ENCODE peak calls at places on chromosomes 7 and 10, in eight cellular contexts. One of them, this sample, is unnamed.

GRCh38 chr10:34464000-34464399 is 351.1 kb downstream of the PARD3 start:
- DNase-seq in body of pancreas: no peak
- DNase-seq in mesenchymal stem cell: no peak
- DNase-seq in suprapubic skin: no peak
- DNase-seq in lung: no peak
- DNase-seq in tibial artery: no peak
- DNase-seq in heart right ventricle: no peak
- DNase-seq in aorta: no peak
- DNase-seq in this sample: no peak

GRCh38 chr10:73910764-73911552 is at the start of gene PLAU:
- DNase-seq in mesenchymal stem cell: peak; percentile 68
- DNase-seq in tibial artery: peak; percentile 58
- DNase-seq in aorta: peak; percentile 82
- DNase-seq in heart right ventricle: peak; percentile 61
- DNase-seq in lung: peak; percentile 62
- DNase-seq in body of pancreas: peak; percentile 41
- DNase-seq in suprapubic skin: peak; percentile 76
- DNase-seq in this sample: peak; percentile 38

GRCh38 chr7:155323001-155323638 is 25.4 kb downstream of the INSIG1 start:
- DNase-seq in aorta: no peak
- DNase-seq in suprapubic skin: no peak
- DNase-seq in body of pancreas: no peak
- DNase-seq in lung: no peak
- DNase-seq in heart right ventricle: no peak
- DNase-seq in tibial artery: no peak
- DNase-seq in mesenchymal stem cell: no peak
- DNase-seq in this sample: no peak

GRCh38 chr7:106692450-106693051 is 31.6 kb upstream of the CCDC71L start:
- DNase-seq in body of pancreas: no peak
- DNase-seq in aorta: no peak
- DNase-seq in lung: no peak
- DNase-seq in suprapubic skin: no peak
- DNase-seq in heart right ventricle: no peak
- DNase-seq in mesenchymal stem cell: no peak
- DNase-seq in tibial artery: no peak
- DNase-seq in this sample: no peak

GRCh38 chr10:13270877-13271551 is 28.9 kb downstream of the PHYH start:
- DNase-seq in body of pancreas: no peak
- DNase-seq in aorta: no peak
- DNase-seq in tibial artery: no peak
- DNase-seq in suprapubic skin: no peak
- DNase-seq in mesenchymal stem cell: no peak
- DNase-seq in lung: no peak
- DNase-seq in heart right ventricle: no peak
- DNase-seq in this sample: no peak

GRCh38 chr10:104049497-104050250 is 36.0 kb downstream of the COL17A1 start:
- DNase-seq in heart right ventricle: no peak
- DNase-seq in body of pancreas: no peak
- DNase-seq in suprapubic skin: no peak
- DNase-seq in mesenchymal stem cell: no peak
- DNase-seq in tibial artery: no peak
- DNase-seq in lung: no peak
- DNase-seq in aorta: no peak
- DNase-seq in this sample: no peak

GRCh38 chr10:125820705-125821104 is 2.4 kb downstream of the UROS start:
- DNase-seq in heart right ventricle: no peak
- DNase-seq in tibial artery: no peak
- DNase-seq in body of pancreas: no peak
- DNase-seq in mesenchymal stem cell: no peak
- DNase-seq in aorta: no peak
- DNase-seq in lung: no peak
- DNase-seq in suprapubic skin: no peak
- DNase-seq in this sample: no peak

GRCh38 chr10:126247454-126247975 is 140.8 kb downstream of the ADAM12 start:
- DNase-seq in suprapubic skin: peak; percentile 88
- DNase-seq in heart right ventricle: peak; percentile 60
- DNase-seq in mesenchymal stem cell: peak; percentile 99
- DNase-seq in lung: peak; percentile 69
- DNase-seq in tibial artery: peak; percentile 90
- DNase-seq in body of pancreas: peak; percentile 68
- DNase-seq in aorta: peak; percentile 91
- DNase-seq in this sample: peak; percentile 85

GRCh38 chr7:24971333-24972165 is 8.4 kb downstream of the OSBPL3 start:
- DNase-seq in tibial artery: no peak
- DNase-seq in lung: no peak
- DNase-seq in suprapubic skin: peak; percentile 62
- DNase-seq in aorta: no peak
- DNase-seq in mesenchymal stem cell: peak; percentile 92
- DNase-seq in body of pancreas: no peak
- DNase-seq in heart right ventricle: no peak
- DNase-seq in this sample: no peak

GRCh38 chr7:95411036-95411435 is 14.9 kb upstream of the PON3 start:
- DNase-seq in suprapubic skin: no peak
- DNase-seq in mesenchymal stem cell: peak; percentile 45
- DNase-seq in aorta: no peak
- DNase-seq in heart right ventricle: no peak
- DNase-seq in tibial artery: no peak
- DNase-seq in body of pancreas: no peak
- DNase-seq in lung: no peak
- DNase-seq in this sample: no peak

GRCh38 chr10:98846787-98847186 is 388.9 kb downstream of the HPSE2 start:
- DNase-seq in suprapubic skin: no peak
- DNase-seq in body of pancreas: no peak
- DNase-seq in tibial artery: no peak
- DNase-seq in heart right ventricle: no peak
- DNase-seq in aorta: no peak
- DNase-seq in mesenchymal stem cell: no peak
- DNase-seq in lung: no peak
- DNase-seq in this sample: no peak

GRCh38 chr10:35735412-35735811 is 93.3 kb upstream of the FZD8 start:
- DNase-seq in tibial artery: no peak
- DNase-seq in heart right ventricle: no peak
- DNase-seq in aorta: no peak
- DNase-seq in mesenchymal stem cell: peak; percentile 87
- DNase-seq in suprapubic skin: no peak
- DNase-seq in lung: no peak
- DNase-seq in body of pancreas: no peak
- DNase-seq in this sample: no peak

GRCh38 chr7:122442929-122443328 is 138.4 kb upstream of the FEZF1 start:
- DNase-seq in mesenchymal stem cell: no peak
- DNase-seq in suprapubic skin: no peak
- DNase-seq in tibial artery: no peak
- DNase-seq in lung: no peak
- DNase-seq in aorta: no peak
- DNase-seq in heart right ventricle: no peak
- DNase-seq in body of pancreas: no peak
- DNase-seq in this sample: no peak

GRCh38 chr10:38054361-38054797 is 39.8 kb upstream of the ZNF37A start:
- DNase-seq in tibial artery: no peak
- DNase-seq in body of pancreas: no peak
- DNase-seq in mesenchymal stem cell: peak; percentile 69
- DNase-seq in lung: no peak
- DNase-seq in aorta: no peak
- DNase-seq in suprapubic skin: no peak
- DNase-seq in heart right ventricle: no peak
- DNase-seq in this sample: no peak
- H3K9me3 ChIP-seq in tibial artery: peaks cover 75% of the 10 kb centered on the region
- H3K9me3 ChIP-seq in body of pancreas: peaks cover 53% of the 10 kb centered on the region
- H3K9me3 ChIP-seq in mesenchymal stem cell: peaks cover 72% of the 10 kb centered on the region
- H3K9me3 ChIP-seq in lung: peaks cover 14% of the 10 kb centered on the region
- H3K9me3 ChIP-seq in aorta: peaks cover 4% of the 10 kb centered on the region
- H3K9me3 ChIP-seq in suprapubic skin: peaks cover 28% of the 10 kb centered on the region
- H3K9me3 ChIP-seq in heart right ventricle: no peaks in the 10 kb centered on the region
- H3K9me3 ChIP-seq in this sample: peaks cover 8% of the 10 kb centered on the region

DNA sequence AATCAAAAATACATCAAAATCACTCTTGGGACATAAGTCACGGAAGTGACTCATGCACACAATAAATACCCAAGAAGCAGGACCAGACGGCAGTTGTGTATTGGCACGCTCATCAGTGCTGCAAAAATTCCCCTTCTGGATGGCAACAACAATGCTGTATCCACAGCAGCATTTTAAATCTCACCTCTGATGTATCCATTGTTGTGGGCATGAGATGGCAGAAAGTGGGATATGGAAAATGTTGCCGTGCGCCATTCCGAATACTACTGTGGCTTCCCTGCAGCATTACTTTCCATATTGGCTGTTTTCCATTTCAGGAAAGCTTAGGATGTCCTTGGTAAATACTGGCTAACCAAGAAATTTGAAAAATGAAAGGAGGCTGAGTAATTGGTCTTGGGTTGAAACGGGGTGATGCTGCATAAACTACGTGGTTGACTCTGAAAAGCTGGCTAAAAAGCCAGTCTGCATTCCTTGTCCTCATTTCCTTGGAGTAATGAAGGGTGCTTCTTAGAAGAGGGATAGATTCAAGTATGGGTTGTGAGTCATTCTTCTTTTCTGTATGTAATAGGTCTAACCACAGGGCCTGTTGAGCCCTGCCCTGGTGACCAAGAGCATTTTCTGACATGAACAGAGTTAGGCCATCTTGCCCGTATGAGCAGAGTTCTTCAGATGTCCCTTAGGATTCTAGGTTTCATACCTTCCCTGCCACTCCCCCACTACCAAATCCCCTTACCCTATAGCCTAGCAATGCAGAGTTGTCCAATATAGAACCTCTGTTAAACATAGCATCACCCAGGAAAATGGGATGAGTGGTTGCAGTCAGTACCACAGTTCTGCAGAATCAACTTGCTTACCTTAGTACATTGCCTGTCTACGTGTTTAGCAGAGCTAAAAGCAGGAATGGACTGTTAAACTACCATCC is 36.3 kb upstream of the TOMM7 start:
- DNase-seq in lung: no peak
- DNase-seq in mesenchymal stem cell: peak; percentile 98
- DNase-seq in heart right ventricle: no peak
- DNase-seq in body of pancreas: peak; percentile 20
- DNase-seq in aorta: peak; percentile 59
- DNase-seq in suprapubic skin: no peak
- DNase-seq in tibial artery: no peak
- DNase-seq in this sample: no peak
- H3K27me3 ChIP-seq in lung: no peaks in the 10 kb centered on the region
- H3K27me3 ChIP-seq in mesenchymal stem cell: no peaks in the 10 kb centered on the region
- H3K27me3 ChIP-seq in heart right ventricle: no peaks in the 10 kb centered on the region
- H3K27me3 ChIP-seq in body of pancreas: no peaks in the 10 kb centered on the region
- H3K27me3 ChIP-seq in aorta: no peaks in the 10 kb centered on the region
- H3K27me3 ChIP-seq in suprapubic skin: no peaks in the 10 kb centered on the region
- H3K27me3 ChIP-seq in tibial artery: no peaks in the 10 kb centered on the region
- H3K27me3 ChIP-seq in this sample: no peaks in the 10 kb centered on the region

DNA sequence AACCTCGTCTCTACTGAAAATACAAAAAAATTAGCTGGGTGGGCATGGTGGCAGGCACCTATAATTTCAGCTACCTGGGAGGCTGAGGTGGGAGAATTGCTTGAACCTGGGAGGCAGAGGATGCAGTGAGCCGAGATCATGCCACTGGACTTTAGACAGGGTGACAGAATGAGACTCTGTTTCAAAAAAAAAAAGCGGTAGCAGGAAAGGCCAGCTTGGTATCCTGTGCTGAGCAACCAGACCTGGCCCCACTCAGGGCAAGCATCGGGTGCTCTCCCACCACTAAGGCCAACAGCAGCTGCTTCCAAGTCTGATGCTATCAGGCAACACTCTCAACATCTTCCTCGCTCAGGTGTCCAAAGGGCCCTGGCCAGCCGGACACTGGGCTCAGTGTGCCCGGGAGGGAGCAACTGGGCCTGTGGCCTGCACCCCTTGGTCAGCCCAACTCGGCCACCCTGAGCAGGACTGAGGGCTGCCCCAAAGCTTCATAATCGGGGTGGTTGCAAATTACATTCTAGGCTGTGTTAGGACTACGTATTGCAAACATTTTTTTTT is 44.3 kb upstream of the MSMB start:
- DNase-seq in body of pancreas: no peak
- DNase-seq in suprapubic skin: no peak
- DNase-seq in aorta: no peak
- DNase-seq in tibial artery: no peak
- DNase-seq in mesenchymal stem cell: no peak
- DNase-seq in heart right ventricle: no peak
- DNase-seq in lung: no peak
- DNase-seq in this sample: no peak
- H3K4me3 ChIP-seq in body of pancreas: no peak overlapping the region
- H3K4me3 ChIP-seq in suprapubic skin: no peak overlapping the region
- H3K4me3 ChIP-seq in aorta: no peak overlapping the region
- H3K4me3 ChIP-seq in tibial artery: no peak overlapping the region
- H3K4me3 ChIP-seq in mesenchymal stem cell: no peak overlapping the region
- H3K4me3 ChIP-seq in heart right ventricle: no peak overlapping the region
- H3K4me3 ChIP-seq in lung: no peak overlapping the region
- H3K4me3 ChIP-seq in this sample: no peak overlapping the region

DNA sequence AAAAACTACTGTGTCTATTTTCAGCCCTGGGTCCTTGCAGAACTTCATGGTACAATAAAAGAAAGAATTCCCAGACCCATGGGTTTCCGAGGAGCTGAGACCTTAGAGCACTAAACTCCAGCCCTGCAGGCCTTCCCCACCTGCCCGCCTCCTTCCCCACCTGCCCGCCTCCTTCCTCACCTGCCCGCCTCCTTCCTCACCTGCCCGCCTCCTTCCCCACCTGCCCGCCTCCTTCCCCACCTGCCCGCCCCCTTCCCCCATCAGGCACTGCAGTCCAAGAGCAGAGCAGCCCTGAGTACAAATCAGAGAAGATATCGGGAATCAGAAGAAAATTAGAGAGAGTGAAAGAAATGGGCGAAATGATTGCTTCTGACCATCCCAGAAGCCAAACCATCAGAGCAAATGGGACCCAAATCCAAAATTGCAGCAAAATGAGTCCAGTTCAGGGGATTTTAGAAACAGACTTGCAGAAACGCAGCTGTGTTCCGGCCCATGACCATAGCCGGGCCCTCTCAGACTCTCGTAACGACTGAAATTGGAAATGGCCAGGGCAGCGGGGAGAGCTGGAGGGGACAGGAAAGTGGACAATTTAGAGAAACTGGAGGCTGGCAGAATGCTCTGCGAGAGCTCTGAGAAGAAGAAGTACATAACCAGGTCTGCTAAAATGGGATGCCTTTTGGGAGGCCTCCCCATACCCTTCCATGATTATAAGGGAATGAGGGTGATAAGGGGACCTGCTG is 568.4 kb downstream of the TCERG1L start:
- DNase-seq in mesenchymal stem cell: no peak
- DNase-seq in body of pancreas: no peak
- DNase-seq in tibial artery: no peak
- DNase-seq in lung: no peak
- DNase-seq in heart right ventricle: no peak
- DNase-seq in aorta: no peak
- DNase-seq in suprapubic skin: peak; percentile 29
- DNase-seq in this sample: no peak
- H3K9me3 ChIP-seq in mesenchymal stem cell: peaks cover 4% of the 10 kb centered on the region
- H3K9me3 ChIP-seq in body of pancreas: no peaks in the 10 kb centered on the region
- H3K9me3 ChIP-seq in tibial artery: no peaks in the 10 kb centered on the region
- H3K9me3 ChIP-seq in lung: no peaks in the 10 kb centered on the region
- H3K9me3 ChIP-seq in heart right ventricle: no peaks in the 10 kb centered on the region
- H3K9me3 ChIP-seq in aorta: no peaks in the 10 kb centered on the region
- H3K9me3 ChIP-seq in suprapubic skin: no peaks in the 10 kb centered on the region
- H3K9me3 ChIP-seq in this sample: no peaks in the 10 kb centered on the region

This sample was measured in adrenal gland.